ENCODE peak calls at places on chromosomes 4 and X, in four cellular contexts. Q is HepG2, I is H1, P is SK-N-SH. F is an unnamed sample.

GRCh38 chr4:20386001-20386740 is 134.5 kb downstream of the SLIT2 start:
- DNase-seq in Q (no peak), I (no peak), P (no peak), F (no peak)

GRCh38 chr4:30380404-30380998 is 339.7 kb upstream of the PCDH7 start:
- DNase-seq in Q (peak; percentile 23), I (peak; percentile 47), P (peak; percentile 17), F (peak; percentile 1)

GRCh38 chr4:165115301-165115700 is 2.6 kb upstream of the TMEM192 start:
- DNase-seq in Q (no peak), I (no peak), P (no peak), F (no peak)

GRCh38 chr4:136400829-136401228 is 1131.5 kb downstream of the PCDH18 start:
- DNase-seq in Q (peak; percentile 2), I (no peak), P (peak; percentile 8), F (no peak)

GRCh38 chrX:38538134-38538533 is 23.2 kb upstream of the TSPAN7 start:
- DNase-seq in Q (no peak), I (no peak), P (no peak), F (no peak)

GRCh38 chr4:185023471-185023870 is 5.2 kb downstream of the HELT start:
- DNase-seq in Q (no peak), I (no peak), P (no peak), F (no peak)

GRCh38 chrX:55488268-55488558 is 1.4 kb downstream of the USP51 start:
- DNase-seq in Q (no peak), I (no peak), P (no peak), F (no peak)

GRCh38 chr4:79024371-79024770 is 85.1 kb upstream of the PAQR3 start:
- DNase-seq in Q (no peak), I (no peak), P (no peak), F (no peak)

GRCh38 chr4:151304226-151304625 is 21.2 kb downstream of the SH3D19 start:
- DNase-seq in Q (no peak), I (no peak), P (no peak), F (no peak)

GRCh38 chr4:145216532-145216931 is 36.1 kb upstream of the OTUD4 start:
- DNase-seq in Q (no peak), I (no peak), P (peak; percentile 13), F (peak; percentile 40)

GRCh38 chrX:108582151-108582550 is 142.5 kb downstream of the COL4A5 start:
- DNase-seq in Q (peak; percentile 2), I (no peak), P (no peak), F (no peak)

GRCh38 chr4:85932371-85933305 is 427.2 kb downstream of the MAPK10 start:
- DNase-seq in Q (no peak), I (no peak), P (no peak), F (no peak)

GRCh38 chrX:110286126-110286525 is 31.8 kb downstream of the AMMECR1 start:
- DNase-seq in Q (no peak), I (no peak), P (no peak), F (no peak)

GRCh38 chr4:83905952-83906351 is 370.0 kb downstream of the GPAT3 start:
- DNase-seq in Q (peak; percentile 3), I (no peak), P (no peak), F (peak; percentile 53)

GRCh38 chrX:586351-586750 is 44.2 kb upstream of the SHOX start:
- DNase-seq in Q (no peak), I (no peak), P (no peak), F (no peak)

GRCh38 chr4:148329751-148330150 is 112.5 kb downstream of the NR3C2 start:
- DNase-seq in Q (no peak), I (no peak), P (no peak), F (no peak)
- TF ChIP-seq JUND in Q (no peak), I (no peak), P (no peak), F (no peak)

GRCh38 chr4:148053298-148054003 is 321.6 kb downstream of the ARHGAP10 start:
- DNase-seq in Q (no peak), I (no peak), P (no peak), F (no peak)

GRCh38 chr4:148055844-148056243 is 324.0 kb downstream of the ARHGAP10 start:
- DNase-seq in Q (no peak), I (no peak), P (no peak), F (no peak)

GRCh38 chr4:148052448-148052847 is 320.6 kb downstream of the ARHGAP10 start:
- DNase-seq in Q (no peak), I (no peak), P (no peak), F (no peak)

GRCh38 chr4:148056879-148057278 is 325.0 kb downstream of the ARHGAP10 start:
- DNase-seq in Q (no peak), I (peak; percentile 25), P (no peak), F (peak; percentile 15)

GRCh38 chr4:148054275-148054674 is 322.4 kb downstream of the ARHGAP10 start:
- DNase-seq in Q (no peak), I (no peak), P (no peak), F (no peak)
- TF ChIP-seq JUND in Q (no peak), I (no peak), P (no peak), F (no peak)

GRCh38 chrX:7027071-7027470 is 120.4 kb upstream of the STS start:
- DNase-seq in Q (no peak), I (no peak), P (no peak), F (no peak)
- TF ChIP-seq JUND in Q (no peak), I (no peak), P (no peak), F (no peak)

DNA sequence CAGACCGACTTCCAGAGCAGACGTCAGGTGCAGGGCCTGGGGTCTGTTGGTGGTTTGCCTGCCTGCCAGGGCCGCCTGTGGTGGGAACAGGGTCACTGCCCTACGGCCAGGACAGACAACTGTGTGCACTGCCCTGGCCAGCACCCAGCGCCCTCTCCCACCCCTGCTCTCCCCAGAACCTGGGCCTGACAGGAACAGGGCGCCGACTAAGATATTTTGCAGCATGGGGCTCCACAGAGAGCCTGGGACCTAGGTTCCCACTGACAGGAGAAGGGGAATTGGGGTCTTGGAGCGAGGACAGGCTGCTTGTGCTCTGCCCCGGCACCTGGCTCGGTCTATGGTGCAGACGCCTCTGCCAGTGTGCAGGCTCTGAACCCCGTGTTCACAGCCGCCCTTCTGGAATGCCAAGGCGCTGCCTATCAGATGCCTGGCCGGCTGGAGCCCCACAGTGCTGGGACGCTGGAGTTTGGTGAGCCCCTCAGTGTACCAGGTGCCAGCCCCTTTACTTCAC is 113.5 kb upstream of the LRPAP1 start:
- DNase-seq in Q (no peak), I (no peak), P (no peak), F (no peak)
- TF ChIP-seq JUND in Q (no peak), I (no peak), P (no peak), F (no peak)

GRCh38 chr4:125313497-125313896 is 1.3 kb upstream of the FAT4 start:
- DNase-seq in Q (peak; percentile 83), I (no peak), P (peak; percentile 59), F (peak; percentile 4)
- TF ChIP-seq JUND in Q (no peak), I (no peak), P (no peak), F (no peak)

GRCh38 chr4:8400641-8401325 is 39.7 kb downstream of the ACOX3 start:
- DNase-seq in Q (no peak), I (no peak), P (no peak), F (no peak)
- TF ChIP-seq JUND in Q (no peak), I (no peak), P (no peak), F (no peak)

DNA sequence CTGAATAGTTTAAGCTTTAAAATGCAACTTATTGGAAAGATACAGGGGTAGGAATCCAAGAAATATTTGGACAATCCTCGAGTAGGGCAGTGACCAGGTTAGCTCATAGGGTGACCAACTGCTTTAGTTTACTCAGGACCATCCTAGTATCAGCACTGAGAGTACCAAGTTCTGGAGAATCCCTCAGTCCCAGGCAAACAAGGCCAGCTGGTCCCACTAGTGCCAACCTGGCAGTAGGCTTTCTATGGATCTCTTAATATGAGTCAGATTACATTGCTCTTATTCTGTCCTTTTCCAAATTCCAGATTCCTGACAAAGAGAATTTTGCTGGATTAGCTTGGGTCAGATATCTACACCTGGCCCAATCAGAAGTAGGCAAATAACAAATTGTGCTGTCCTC is 493.7 kb downstream of the KCNIP4 start:
- DNase-seq in Q (no peak), I (no peak), P (no peak), F (no peak)
- TF ChIP-seq JUND in Q (no peak), I (no peak), P (no peak), F (no peak)

GRCh38 chr4:80360900-80361299 is 25.4 kb downstream of the CFAP299 start:
- DNase-seq in Q (no peak), I (no peak), P (no peak), F (no peak)

GRCh38 chr4:80361329-80361900 is 25.9 kb downstream of the CFAP299 start:
- DNase-seq in Q (peak; percentile 5), I (no peak), P (peak; percentile 21), F (no peak)

GRCh38 chr4:80365928-80366327 is 30.4 kb downstream of the CFAP299 start:
- DNase-seq in Q (peak; percentile 23), I (no peak), P (peak; percentile 34), F (peak; percentile 40)

GRCh38 chr4:80360102-80360501 is 24.6 kb downstream of the CFAP299 start:
- DNase-seq in Q (no peak), I (no peak), P (no peak), F (no peak)

DNA sequence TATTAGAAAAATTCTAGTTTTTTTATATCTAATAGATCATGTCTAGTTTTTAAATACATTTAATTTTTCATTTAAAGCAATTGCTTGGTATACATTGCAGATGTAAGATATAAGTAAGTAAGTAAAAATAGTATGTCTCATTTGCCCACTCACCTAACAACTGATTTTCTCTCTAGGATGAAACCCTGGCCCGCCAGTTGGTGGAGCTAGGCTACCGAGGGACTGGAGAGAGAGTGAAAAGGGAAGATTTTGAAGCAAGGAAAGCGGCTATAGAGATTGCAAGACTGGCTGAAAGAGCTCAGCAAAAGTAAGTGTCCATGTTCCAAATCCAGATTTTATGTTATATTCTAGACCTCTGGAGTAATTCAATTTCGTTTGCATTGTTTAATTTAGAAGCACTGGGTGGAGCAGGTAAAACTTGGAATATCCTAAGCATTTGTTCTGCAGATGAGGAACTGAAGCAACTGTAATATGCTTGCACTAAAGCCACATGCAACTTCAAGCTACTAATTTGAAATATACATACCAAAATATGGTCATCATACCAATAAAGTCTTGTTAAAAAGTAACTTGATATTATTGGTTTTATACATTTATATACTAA is 27.1 kb downstream of the CFAP299 start:
- DNase-seq in Q (peak; percentile 20), I (no peak), P (peak; percentile 39), F (no peak)
- TF ChIP-seq JUND in Q (no peak), I (no peak), P (no peak), F (no peak)

F was measured in T47D.